ENCODE peak calls at places on chromosomes 16 and 17, in four cellular contexts. One of them, this sample, is unnamed.
A peak's percentile ranks its signal among the peaks of the same experiment; 100 is the strongest.

GRCh38 chr16:31477220-31478216 is 5.4 kb upstream of the SLC5A2 start:
- DNase-seq in bronchial epithelial cell: no peak
- DNase-seq in adrenal gland: peak; percentile 82
- DNase-seq in WERI-Rb-1: peak; percentile 30
- DNase-seq in this sample: no peak

GRCh38 chr16:9526791-9527190 is 435.3 kb downstream of the HAPSTR1 start:
- DNase-seq in bronchial epithelial cell: no peak
- DNase-seq in adrenal gland: no peak
- DNase-seq in WERI-Rb-1: no peak
- DNase-seq in this sample: no peak

GRCh38 chr16:1884889-1885288 is 12.9 kb upstream of the MEIOB start:
- DNase-seq in bronchial epithelial cell: no peak
- DNase-seq in adrenal gland: no peak
- DNase-seq in WERI-Rb-1: no peak
- DNase-seq in this sample: no peak

GRCh38 chr16:66695474-66695934 is 1.0 kb downstream of the CMTM4 start:
- DNase-seq in bronchial epithelial cell: no peak
- DNase-seq in adrenal gland: no peak
- DNase-seq in WERI-Rb-1: no peak
- DNase-seq in this sample: no peak

GRCh38 chr16:11004351-11004750 is 60.0 kb downstream of the CLEC16A start:
- DNase-seq in bronchial epithelial cell: no peak
- DNase-seq in adrenal gland: no peak
- DNase-seq in WERI-Rb-1: no peak
- DNase-seq in this sample: no peak

GRCh38 chr17:76082326-76083251 is 3.6 kb downstream of the ZACN start:
- DNase-seq in bronchial epithelial cell: no peak
- DNase-seq in adrenal gland: no peak
- DNase-seq in WERI-Rb-1: peak; percentile 74
- DNase-seq in this sample: no peak

GRCh38 chr17:58107306-58107705 is 24.1 kb downstream of the DYNLL2 start:
- DNase-seq in bronchial epithelial cell: no peak
- DNase-seq in adrenal gland: no peak
- DNase-seq in WERI-Rb-1: no peak
- DNase-seq in this sample: no peak

GRCh38 chr16:83676056-83676455 is 131.7 kb upstream of the HSBP1 start:
- DNase-seq in bronchial epithelial cell: no peak
- DNase-seq in adrenal gland: no peak
- DNase-seq in WERI-Rb-1: peak; percentile 19
- DNase-seq in this sample: no peak

GRCh38 chr16:82562183-82562677 is 64.5 kb upstream of the CDH13 start:
- DNase-seq in bronchial epithelial cell: no peak
- DNase-seq in adrenal gland: no peak
- DNase-seq in WERI-Rb-1: no peak
- DNase-seq in this sample: no peak

DNA sequence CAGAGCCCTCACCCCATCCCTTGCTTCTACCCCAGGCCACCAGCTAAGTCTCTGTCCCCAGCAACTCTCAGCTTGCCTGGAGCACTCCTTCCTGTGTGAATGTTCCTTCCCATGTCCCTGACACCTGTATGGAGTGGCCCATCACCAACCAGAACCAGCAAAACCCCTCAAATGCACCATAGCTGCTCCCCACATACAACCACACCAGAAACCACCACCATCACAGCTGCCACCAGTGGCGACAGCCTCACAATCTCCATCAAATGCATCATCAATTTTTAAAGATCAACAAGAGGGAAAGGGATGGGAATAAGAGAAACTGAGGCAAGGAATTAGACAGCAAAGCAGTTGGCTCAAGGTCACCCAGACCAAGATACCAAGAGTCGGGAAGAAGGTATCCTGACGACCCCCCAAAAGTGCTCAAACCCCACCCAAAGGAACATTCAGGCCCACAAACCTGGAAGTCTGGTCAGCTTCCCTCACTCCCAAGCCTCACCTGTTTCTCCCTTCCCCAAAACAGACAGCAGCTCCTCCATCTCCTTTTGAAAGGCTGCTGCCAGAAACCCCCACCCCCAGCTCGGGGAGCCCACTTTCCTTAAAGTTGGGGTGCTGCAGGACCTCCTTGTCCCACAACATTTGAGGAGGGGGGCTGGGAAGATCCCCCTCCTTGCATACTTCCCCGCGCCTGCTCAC is 1.8 kb downstream of the SRCIN1 start:
- DNase-seq in bronchial epithelial cell: no peak
- DNase-seq in adrenal gland: no peak
- DNase-seq in WERI-Rb-1: no peak
- DNase-seq in this sample: no peak
- H3K36me3 ChIP-seq in bronchial epithelial cell: no peaks in the 10 kb centered on the region
- H3K36me3 ChIP-seq in adrenal gland: no peaks in the 10 kb centered on the region
- H3K36me3 ChIP-seq in WERI-Rb-1: no peaks in the 10 kb centered on the region
- H3K36me3 ChIP-seq in this sample: no peaks in the 10 kb centered on the region

GRCh38 chr17:43900183-43900857 is 7.0 kb downstream of the MPP2 start:
- DNase-seq in bronchial epithelial cell: peak; percentile 63
- DNase-seq in adrenal gland: peak; percentile 93
- DNase-seq in WERI-Rb-1: peak; percentile 96
- DNase-seq in this sample: peak; percentile 75

GRCh38 chr17:43902190-43902589 is 5.1 kb downstream of the MPP2 start:
- DNase-seq in bronchial epithelial cell: no peak
- DNase-seq in adrenal gland: no peak
- DNase-seq in WERI-Rb-1: peak; percentile 80
- DNase-seq in this sample: no peak

GRCh38 chr17:43898446-43898845 is 8.9 kb downstream of the MPP2 start:
- DNase-seq in bronchial epithelial cell: no peak
- DNase-seq in adrenal gland: no peak
- DNase-seq in WERI-Rb-1: no peak
- DNase-seq in this sample: no peak

GRCh38 chr17:43897827-43898226 is 9.5 kb downstream of the MPP2 start:
- DNase-seq in bronchial epithelial cell: peak; percentile 77
- DNase-seq in adrenal gland: no peak
- DNase-seq in WERI-Rb-1: no peak
- DNase-seq in this sample: no peak

GRCh38 chr17:43900858-43901754 is 6.2 kb downstream of the MPP2 start:
- DNase-seq in bronchial epithelial cell: no peak
- DNase-seq in adrenal gland: no peak
- DNase-seq in WERI-Rb-1: no peak
- DNase-seq in this sample: no peak
- TF ChIP-seq CTCF in bronchial epithelial cell: no peak
- TF ChIP-seq CTCF in adrenal gland: no peak
- TF ChIP-seq CTCF in WERI-Rb-1: no peak
- TF ChIP-seq CTCF in this sample: no peak

DNA sequence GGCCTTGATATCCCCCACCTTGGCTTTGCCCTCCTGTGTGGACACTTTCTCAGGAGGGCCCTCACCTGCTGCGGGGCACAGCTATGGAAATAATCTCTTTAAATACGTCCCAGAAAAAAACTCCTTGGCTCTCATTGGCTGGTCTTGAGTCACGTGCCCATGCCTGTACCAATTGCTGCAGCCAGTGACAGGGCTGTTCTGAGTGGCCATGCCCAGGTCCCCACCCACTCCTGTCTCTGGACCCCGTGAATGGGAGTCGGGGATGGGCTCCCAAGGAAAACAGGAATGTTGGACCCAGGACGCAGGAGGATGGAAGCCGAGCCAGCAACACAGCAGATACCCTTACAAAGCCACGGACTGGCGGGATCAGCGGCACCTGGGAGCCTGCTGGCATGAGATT is 53.1 kb upstream of the CDR2 start:
- DNase-seq in bronchial epithelial cell: no peak
- DNase-seq in adrenal gland: peak; percentile 45
- DNase-seq in WERI-Rb-1: no peak
- DNase-seq in this sample: no peak
- H3K36me3 ChIP-seq in bronchial epithelial cell: peaks cover 13% of the 10 kb centered on the region
- H3K36me3 ChIP-seq in adrenal gland: peaks cover 16% of the 10 kb centered on the region
- H3K36me3 ChIP-seq in WERI-Rb-1: peaks cover 6% of the 10 kb centered on the region
- H3K36me3 ChIP-seq in this sample: peaks cover 10% of the 10 kb centered on the region

GRCh38 chr16:49788936-49789335 is 67.0 kb downstream of the ZNF423 start:
- DNase-seq in bronchial epithelial cell: no peak
- DNase-seq in adrenal gland: no peak
- DNase-seq in WERI-Rb-1: no peak
- DNase-seq in this sample: no peak

GRCh38 chr16:49786926-49787557 is 68.9 kb downstream of the ZNF423 start:
- DNase-seq in bronchial epithelial cell: no peak
- DNase-seq in adrenal gland: no peak
- DNase-seq in WERI-Rb-1: no peak
- DNase-seq in this sample: no peak

GRCh38 chr16:49785970-49786369 is 69.9 kb downstream of the ZNF423 start:
- DNase-seq in bronchial epithelial cell: no peak
- DNase-seq in adrenal gland: no peak
- DNase-seq in WERI-Rb-1: no peak
- DNase-seq in this sample: no peak

GRCh38 chr16:49789617-49790016 is 66.3 kb downstream of the ZNF423 start:
- DNase-seq in bronchial epithelial cell: no peak
- DNase-seq in adrenal gland: no peak
- DNase-seq in WERI-Rb-1: no peak
- DNase-seq in this sample: no peak

GRCh38 chr16:49788505-49788904 is 67.4 kb downstream of the ZNF423 start:
- DNase-seq in bronchial epithelial cell: no peak
- DNase-seq in adrenal gland: no peak
- DNase-seq in WERI-Rb-1: no peak
- DNase-seq in this sample: no peak
- TF ChIP-seq CTCF in bronchial epithelial cell: no peak
- TF ChIP-seq CTCF in adrenal gland: no peak
- TF ChIP-seq CTCF in WERI-Rb-1: no peak
- TF ChIP-seq CTCF in this sample: no peak

GRCh38 chr16:69267633-69268032 is 43.5 kb upstream of the VPS4A start:
- DNase-seq in bronchial epithelial cell: no peak
- DNase-seq in adrenal gland: no peak
- DNase-seq in WERI-Rb-1: no peak
- DNase-seq in this sample: no peak
- H3K36me3 ChIP-seq in bronchial epithelial cell: peaks cover 5% of the 10 kb centered on the region
- H3K36me3 ChIP-seq in adrenal gland: peaks cover 9% of the 10 kb centered on the region
- H3K36me3 ChIP-seq in WERI-Rb-1: peaks cover 16% of the 10 kb centered on the region
- H3K36me3 ChIP-seq in this sample: peaks cover 3% of the 10 kb centered on the region

GRCh38 chr17:1562178-1562643 is 381 bp downstream of the PITPNA start:
- DNase-seq in bronchial epithelial cell: no peak
- DNase-seq in adrenal gland: no peak
- DNase-seq in WERI-Rb-1: peak; percentile 42
- DNase-seq in this sample: no peak

GRCh38 chr17:1559743-1560581 is 2.6 kb downstream of the PITPNA start:
- DNase-seq in bronchial epithelial cell: no peak
- DNase-seq in adrenal gland: no peak
- DNase-seq in WERI-Rb-1: no peak
- DNase-seq in this sample: no peak

GRCh38 chr17:1563786-1564613 is 1.4 kb upstream of the PITPNA start:
- DNase-seq in bronchial epithelial cell: no peak
- DNase-seq in adrenal gland: no peak
- DNase-seq in WERI-Rb-1: no peak
- DNase-seq in this sample: no peak

GRCh38 chr17:1560582-1561170 is 1.9 kb downstream of the PITPNA start:
- DNase-seq in bronchial epithelial cell: no peak
- DNase-seq in adrenal gland: no peak
- DNase-seq in WERI-Rb-1: no peak
- DNase-seq in this sample: no peak

GRCh38 chr17:1561420-1562177 is 993 bp downstream of the PITPNA start:
- DNase-seq in bronchial epithelial cell: no peak
- DNase-seq in adrenal gland: no peak
- DNase-seq in WERI-Rb-1: no peak
- DNase-seq in this sample: no peak
- TF ChIP-seq CTCF in bronchial epithelial cell: peak; percentile 36
- TF ChIP-seq CTCF in adrenal gland: peak; percentile 12
- TF ChIP-seq CTCF in WERI-Rb-1: peak; percentile 30
- TF ChIP-seq CTCF in this sample: peak; percentile 30